ENCODE peak calls at places on chromosomes 3 and 15, in six cellular contexts. One of them, this sample, is unnamed.
A peak's percentile ranks its signal among the peaks of the same experiment; 100 is the strongest.

GRCh38 chr15:58454950-58455401 is 23.2 kb downstream of the LIPC start:
- DNase-seq in gastrocnemius medialis: no peak
- DNase-seq in A549: no peak
- DNase-seq in GM12878: no peak
- DNase-seq in tibial nerve: no peak
- DNase-seq in testis: no peak
- DNase-seq in this sample: no peak

GRCh38 chr3:133663569-133664313 is 2.0 kb upstream of the TOPBP1 start:
- DNase-seq in gastrocnemius medialis: no peak
- DNase-seq in GM12878: no peak
- DNase-seq in tibial nerve: no peak
- DNase-seq in A549: peak; percentile 72
- DNase-seq in testis: peak; percentile 45
- DNase-seq in this sample: no peak

GRCh38 chr3:179265092-179265491 is 14.2 kb upstream of the KCNMB3 start:
- DNase-seq in testis: no peak
- DNase-seq in tibial nerve: no peak
- DNase-seq in GM12878: no peak
- DNase-seq in gastrocnemius medialis: no peak
- DNase-seq in A549: no peak
- DNase-seq in this sample: no peak

GRCh38 chr3:13648744-13649096 is 99.8 kb downstream of the FBLN2 start:
- DNase-seq in gastrocnemius medialis: no peak
- DNase-seq in testis: no peak
- DNase-seq in A549: no peak
- DNase-seq in tibial nerve: no peak
- DNase-seq in GM12878: no peak
- DNase-seq in this sample: no peak

GRCh38 chr15:71116366-71116765 is 1.1 kb downstream of the THSD4 start:
- DNase-seq in tibial nerve: no peak
- DNase-seq in gastrocnemius medialis: no peak
- DNase-seq in A549: no peak
- DNase-seq in GM12878: no peak
- DNase-seq in testis: no peak
- DNase-seq in this sample: no peak

GRCh38 chr15:70833897-70834765 is 19.8 kb downstream of the LARP6 start:
- DNase-seq in GM12878: no peak
- DNase-seq in testis: no peak
- DNase-seq in A549: peak; percentile 73
- DNase-seq in tibial nerve: no peak
- DNase-seq in gastrocnemius medialis: no peak
- DNase-seq in this sample: no peak

GRCh38 chr3:29597376-29598008 is 316.6 kb downstream of the RBMS3 start:
- DNase-seq in gastrocnemius medialis: no peak
- DNase-seq in tibial nerve: no peak
- DNase-seq in A549: no peak
- DNase-seq in testis: no peak
- DNase-seq in GM12878: no peak
- DNase-seq in this sample: no peak

GRCh38 chr3:144181062-144181461 is 209.4 kb downstream of the DIPK2A start:
- DNase-seq in tibial nerve: no peak
- DNase-seq in gastrocnemius medialis: no peak
- DNase-seq in testis: no peak
- DNase-seq in A549: no peak
- DNase-seq in GM12878: no peak
- DNase-seq in this sample: no peak

GRCh38 chr3:47416041-47416440 is 35.2 kb downstream of the PTPN23 start:
- DNase-seq in A549: no peak
- DNase-seq in testis: no peak
- DNase-seq in GM12878: no peak
- DNase-seq in tibial nerve: no peak
- DNase-seq in gastrocnemius medialis: no peak
- DNase-seq in this sample: no peak

GRCh38 chr3:99473321-99473751 is 165.1 kb upstream of the COL8A1 start:
- DNase-seq in gastrocnemius medialis: no peak
- DNase-seq in A549: no peak
- DNase-seq in testis: no peak
- DNase-seq in GM12878: no peak
- DNase-seq in tibial nerve: no peak
- DNase-seq in this sample: no peak

GRCh38 chr3:143037867-143038266 is 36.5 kb downstream of the U2SURP start:
- DNase-seq in tibial nerve: no peak
- DNase-seq in testis: no peak
- DNase-seq in GM12878: no peak
- DNase-seq in gastrocnemius medialis: no peak
- DNase-seq in A549: no peak
- DNase-seq in this sample: no peak

GRCh38 chr15:98923159-98923558 is 84.4 kb downstream of the PGPEP1L start:
- DNase-seq in GM12878: no peak
- DNase-seq in gastrocnemius medialis: no peak
- DNase-seq in A549: no peak
- DNase-seq in testis: peak; percentile 49
- DNase-seq in tibial nerve: no peak
- DNase-seq in this sample: no peak

GRCh38 chr3:125683067-125683844 is 88.0 kb upstream of the OSBPL11 start:
- DNase-seq in testis: peak; percentile 50
- DNase-seq in gastrocnemius medialis: no peak
- DNase-seq in A549: no peak
- DNase-seq in GM12878: no peak
- DNase-seq in tibial nerve: no peak
- DNase-seq in this sample: no peak

GRCh38 chr15:70722266-70723123 is 40.9 kb downstream of the UACA start:
- DNase-seq in testis: no peak
- DNase-seq in A549: peak; percentile 78
- DNase-seq in tibial nerve: no peak
- DNase-seq in GM12878: no peak
- DNase-seq in gastrocnemius medialis: no peak
- DNase-seq in this sample: no peak

GRCh38 chr3:46406786-46407611 is at the start of the genes CCR5AS and CCRL2:
- DNase-seq in gastrocnemius medialis: no peak
- DNase-seq in GM12878: no peak
- DNase-seq in testis: peak; percentile 33
- DNase-seq in A549: no peak
- DNase-seq in tibial nerve: no peak
- DNase-seq in this sample: peak; percentile 63

GRCh38 chr15:68373028-68373427 is 58.9 kb downstream of the ITGA11 start:
- DNase-seq in tibial nerve: no peak
- DNase-seq in A549: no peak
- DNase-seq in GM12878: no peak
- DNase-seq in gastrocnemius medialis: no peak
- DNase-seq in testis: no peak
- DNase-seq in this sample: peak; percentile 3

DNA sequence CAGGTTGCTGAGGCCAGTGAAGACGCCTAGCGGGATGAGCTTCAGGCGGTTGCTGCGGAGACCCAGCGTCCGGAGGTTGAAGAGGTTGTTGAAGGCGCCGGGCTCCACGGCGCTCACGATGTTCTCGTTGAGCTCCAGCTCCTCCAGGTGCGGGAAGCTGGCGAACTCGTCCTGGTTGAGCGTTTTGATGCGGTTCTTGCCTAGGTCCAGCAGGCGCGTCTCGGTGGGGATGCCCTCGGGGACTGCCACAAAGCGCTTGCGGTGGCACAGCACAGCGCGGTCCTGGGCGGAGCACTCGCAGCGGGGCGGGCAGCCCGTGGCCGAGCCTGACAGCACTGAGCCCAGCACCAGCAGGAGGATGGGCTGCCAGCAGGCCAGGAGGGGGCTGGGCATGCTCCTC is 17.2 kb downstream of the LINGO1 start:
- DNase-seq in tibial nerve: no peak
- DNase-seq in gastrocnemius medialis: no peak
- DNase-seq in testis: no peak
- DNase-seq in GM12878: no peak
- DNase-seq in A549: no peak
- DNase-seq in this sample: no peak
- H3K4me3 ChIP-seq in tibial nerve: no peak overlapping the region
- H3K4me3 ChIP-seq in gastrocnemius medialis: no peak overlapping the region
- H3K4me3 ChIP-seq in testis: no peak overlapping the region
- H3K4me3 ChIP-seq in GM12878: no peak overlapping the region
- H3K4me3 ChIP-seq in A549: no peak overlapping the region
- H3K4me3 ChIP-seq in this sample: no peak overlapping the region

GRCh38 chr3:27254896-27255295 is 114.3 kb downstream of the NEK10 start:
- DNase-seq in tibial nerve: no peak
- DNase-seq in A549: no peak
- DNase-seq in gastrocnemius medialis: no peak
- DNase-seq in testis: no peak
- DNase-seq in GM12878: no peak
- DNase-seq in this sample: no peak

GRCh38 chr3:27252646-27253045 is 116.5 kb downstream of the NEK10 start:
- DNase-seq in gastrocnemius medialis: no peak
- DNase-seq in tibial nerve: no peak
- DNase-seq in A549: no peak
- DNase-seq in GM12878: no peak
- DNase-seq in testis: no peak
- DNase-seq in this sample: no peak

GRCh38 chr3:27253391-27253790 is 115.8 kb downstream of the NEK10 start:
- DNase-seq in A549: no peak
- DNase-seq in testis: no peak
- DNase-seq in gastrocnemius medialis: no peak
- DNase-seq in tibial nerve: no peak
- DNase-seq in GM12878: no peak
- DNase-seq in this sample: no peak

DNA sequence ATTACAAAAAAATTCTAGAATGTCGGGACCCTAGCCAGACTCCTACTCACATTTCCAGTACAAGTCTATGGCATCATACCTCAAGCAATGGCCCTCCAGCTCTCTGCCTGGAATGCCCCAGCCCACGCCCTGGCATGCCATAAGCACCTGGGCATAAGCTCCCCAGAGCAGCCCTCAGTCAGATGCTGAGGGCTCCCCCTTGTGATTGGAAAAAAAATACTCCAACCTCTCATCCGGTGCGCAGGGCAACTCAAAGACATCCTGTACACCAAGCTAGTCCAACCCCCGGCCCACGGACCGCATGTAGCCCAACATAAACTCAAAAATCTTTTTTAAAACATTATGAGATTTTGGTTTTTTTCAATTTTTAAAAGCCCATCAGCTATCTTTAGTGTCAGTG is 115.4 kb downstream of the NEK10 start:
- DNase-seq in A549: peak; percentile 55
- DNase-seq in tibial nerve: no peak
- DNase-seq in testis: peak; percentile 60
- DNase-seq in gastrocnemius medialis: no peak
- DNase-seq in GM12878: peak; percentile 1
- DNase-seq in this sample: no peak
- TF ChIP-seq CTCF in A549: peak; percentile 69
- TF ChIP-seq CTCF in tibial nerve: peak; percentile 24
- TF ChIP-seq CTCF in testis: no peak
- TF ChIP-seq CTCF in gastrocnemius medialis: peak; percentile 23
- TF ChIP-seq CTCF in GM12878: peak; percentile 52
- TF ChIP-seq CTCF in this sample: peak; percentile 26

GRCh38 chr3:49173116-49173791 is 1.9 kb downstream of the KLHDC8B start:
- DNase-seq in tibial nerve: no peak
- DNase-seq in testis: peak; percentile 59
- DNase-seq in A549: no peak
- DNase-seq in GM12878: no peak
- DNase-seq in gastrocnemius medialis: no peak
- DNase-seq in this sample: peak; percentile 80

GRCh38 chr3:49170744-49171118 is 667 bp upstream of the KLHDC8B start:
- DNase-seq in testis: no peak
- DNase-seq in gastrocnemius medialis: no peak
- DNase-seq in A549: no peak
- DNase-seq in tibial nerve: no peak
- DNase-seq in GM12878: no peak
- DNase-seq in this sample: no peak

GRCh38 chr3:49171775-49172500 is 540 bp downstream of the KLHDC8B start:
- DNase-seq in gastrocnemius medialis: no peak
- DNase-seq in testis: no peak
- DNase-seq in GM12878: no peak
- DNase-seq in A549: no peak
- DNase-seq in tibial nerve: no peak
- DNase-seq in this sample: no peak

GRCh38 chr3:49172616-49173041 is 1.2 kb downstream of the KLHDC8B start:
- DNase-seq in tibial nerve: no peak
- DNase-seq in testis: peak; percentile 42
- DNase-seq in A549: no peak
- DNase-seq in GM12878: no peak
- DNase-seq in gastrocnemius medialis: no peak
- DNase-seq in this sample: peak; percentile 22

DNA sequence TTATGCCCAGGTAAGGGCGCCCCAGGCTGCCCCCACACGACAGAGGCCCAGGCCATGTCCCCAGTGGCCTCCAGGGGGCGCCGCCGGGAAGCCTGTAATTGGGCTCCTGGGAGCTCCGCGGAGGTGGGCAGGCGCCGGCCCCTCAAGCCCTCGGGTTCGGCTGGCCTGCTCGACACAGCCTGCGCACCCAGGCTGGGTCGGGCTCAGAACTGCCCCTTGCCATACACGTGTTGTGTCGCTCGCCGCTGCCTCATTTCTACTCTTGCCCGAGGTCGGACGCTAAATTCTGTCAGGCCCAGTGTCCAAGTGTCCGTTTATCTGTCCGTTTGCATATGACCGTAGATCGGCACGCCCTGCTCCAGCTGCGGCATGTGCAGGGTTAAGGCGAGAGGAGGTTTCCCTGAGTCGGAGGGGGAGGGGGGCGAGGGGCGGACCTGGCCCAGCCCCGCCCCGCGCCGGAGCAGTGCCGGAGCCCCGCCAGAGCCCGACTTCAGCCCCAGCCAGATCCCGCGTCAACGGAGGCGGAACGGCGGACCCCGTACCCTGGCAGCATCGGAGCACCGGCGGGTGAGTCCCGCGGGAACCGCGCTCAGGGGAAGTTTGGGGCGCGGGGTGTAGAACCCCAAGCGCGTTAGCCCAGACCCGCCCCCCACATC is at the start of gene KLHDC8B:
- DNase-seq in GM12878: peak; percentile 12
- DNase-seq in gastrocnemius medialis: peak; percentile 67
- DNase-seq in testis: peak; percentile 91
- DNase-seq in tibial nerve: peak; percentile 72
- DNase-seq in A549: peak; percentile 76
- DNase-seq in this sample: peak; percentile 92
- TF ChIP-seq POLR2A in GM12878: peak; percentile 53
- TF ChIP-seq POLR2A in gastrocnemius medialis: peak; percentile 53
- TF ChIP-seq POLR2A in testis: no peak
- TF ChIP-seq POLR2A in tibial nerve: no peak
- TF ChIP-seq POLR2A in A549: peak; percentile 39
- TF ChIP-seq POLR2A in this sample: peak; percentile 81

GRCh38 chr3:131282967-131283366 is 98.6 kb upstream of the NUDT16 start:
- DNase-seq in testis: no peak
- DNase-seq in gastrocnemius medialis: no peak
- DNase-seq in tibial nerve: no peak
- DNase-seq in GM12878: no peak
- DNase-seq in A549: no peak
- DNase-seq in this sample: no peak
- H3K4me3 ChIP-seq in testis: no peak overlapping the region
- H3K4me3 ChIP-seq in gastrocnemius medialis: no peak overlapping the region
- H3K4me3 ChIP-seq in tibial nerve: no peak overlapping the region
- H3K4me3 ChIP-seq in GM12878: no peak overlapping the region
- H3K4me3 ChIP-seq in A549: no peak overlapping the region
- H3K4me3 ChIP-seq in this sample: no peak overlapping the region

DNA sequence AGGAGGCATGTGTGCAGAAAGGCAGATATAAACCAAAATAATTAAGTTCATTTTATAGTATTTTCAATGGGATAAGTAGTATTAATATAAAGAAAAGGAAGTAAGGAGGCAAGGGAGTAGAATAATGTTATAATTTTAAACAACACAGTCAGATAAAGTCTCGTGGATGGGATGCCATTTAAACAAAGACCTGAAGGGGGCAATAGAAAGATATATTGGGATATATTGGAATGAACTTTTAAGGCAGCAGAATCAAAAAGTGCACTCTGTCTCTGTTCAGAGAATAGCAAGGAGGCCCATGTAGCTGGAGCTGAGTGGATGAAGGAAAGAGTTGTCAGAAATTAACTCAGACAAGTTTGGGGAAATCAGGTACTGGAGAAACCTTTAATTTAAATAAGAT is 158.7 kb downstream of the CGGBP1 start:
- DNase-seq in GM12878: no peak
- DNase-seq in A549: no peak
- DNase-seq in tibial nerve: no peak
- DNase-seq in gastrocnemius medialis: no peak
- DNase-seq in testis: no peak
- DNase-seq in this sample: no peak
- TF ChIP-seq CTCF in GM12878: peak; percentile 15
- TF ChIP-seq CTCF in A549: no peak
- TF ChIP-seq CTCF in tibial nerve: no peak
- TF ChIP-seq CTCF in gastrocnemius medialis: no peak
- TF ChIP-seq CTCF in testis: no peak
- TF ChIP-seq CTCF in this sample: no peak